ENCODE peak calls at places on chromosomes 5 and 9, in four cellular contexts. X, Z, A and T are unnamed samples.

GRCh38 chr5:73126957-73127356 is 6.6 kb downstream of the TMEM171 start:
- DNase-seq in A (no peak), X (no peak), Z (no peak), T (no peak)

GRCh38 chr5:38207343-38207742 is 51.0 kb upstream of the EGFLAM start:
- DNase-seq in A (no peak), X (no peak), Z (peak; percentile 0), T (no peak)

GRCh38 chr5:139808481-139809330 is 13.1 kb downstream of the PSD2 start:
- DNase-seq in Z (peak; percentile 24), A (peak; percentile 86), X (peak; percentile 49), T (peak; percentile 70)

GRCh38 chr5:2030131-2030530 is 147.4 kb upstream of the IRX4 start:
- DNase-seq in X (no peak), Z (no peak), A (no peak), T (no peak)

GRCh38 chr5:74384851-74385250 is 255.7 kb downstream of the ENC1 start:
- DNase-seq in X (no peak), A (no peak), Z (no peak), T (no peak)

GRCh38 chr5:93099902-93100347 is 481.1 kb downstream of the NR2F1-AS1 start:
- DNase-seq in A (no peak), X (no peak), Z (no peak), T (no peak)

GRCh38 chr5:95761771-95762680 is 30.9 kb downstream of the RHOBTB3 start:
- DNase-seq in X (peak; percentile 48), Z (peak; percentile 94), A (no peak), T (no peak)

GRCh38 chr5:83044941-83045340 is 32.3 kb downstream of the TMEM167A start:
- DNase-seq in X (peak; percentile 11), Z (no peak), A (no peak), T (no peak)

GRCh38 chr5:36414869-36415282 is 113.2 kb upstream of the RANBP3L start:
- DNase-seq in X (peak; percentile 73), Z (peak; percentile 54), A (peak; percentile 12), T (no peak)

GRCh38 chr9:112239284-112239683 is 64.2 kb upstream of the SUSD1 start:
- DNase-seq in A (no peak), X (no peak), Z (no peak), T (no peak)

GRCh38 chr9:83537331-83538171 is 650 bp downstream of the FRMD3 start:
- DNase-seq in A (peak; percentile 45), X (peak; percentile 4), Z (no peak), T (no peak)

GRCh38 chr5:157602505-157602904 is 26.9 kb upstream of the ADAM19 start:
- DNase-seq in A (no peak), Z (peak; percentile 65), X (peak; percentile 12), T (no peak)

GRCh38 chr5:78506296-78507049 is 142.1 kb downstream of the LHFPL2 start:
- DNase-seq in A (no peak), Z (peak; percentile 39), X (peak; percentile 53), T (no peak)

DNA sequence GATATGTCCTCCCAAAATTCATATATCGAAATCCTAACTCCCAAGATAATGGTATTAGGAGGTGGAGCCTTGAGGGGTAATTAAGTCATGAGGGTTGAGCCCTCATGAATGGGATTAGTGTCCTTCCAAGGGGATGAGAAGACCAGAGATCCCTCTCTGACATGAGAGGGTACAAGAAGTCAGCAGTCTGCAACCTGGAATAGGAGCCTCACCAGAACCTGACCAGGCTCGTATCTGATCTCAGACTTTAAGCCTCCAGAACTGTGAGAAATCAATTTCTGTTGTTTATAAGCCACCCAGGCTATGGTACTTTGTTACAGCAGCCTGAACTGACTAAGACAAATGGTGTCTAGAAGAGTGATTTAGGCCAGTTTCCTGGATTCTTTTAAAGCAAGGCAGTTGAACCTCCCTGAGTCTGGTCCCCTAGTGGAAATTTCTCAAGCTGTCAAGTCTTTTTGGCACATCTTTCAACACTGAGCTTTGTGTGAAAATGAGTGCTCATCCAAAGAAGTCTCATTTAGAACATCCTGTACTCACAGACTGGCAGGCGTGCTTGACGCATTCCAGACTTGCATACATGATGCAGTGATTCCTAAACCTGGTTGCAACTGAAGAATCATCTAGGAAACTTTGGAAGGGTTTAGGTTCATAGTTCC is 254.8 kb upstream of the PPP1R2B start:
- DNase-seq in A (no peak), Z (no peak), X (peak; percentile 3), T (no peak)
- TF ChIP-seq CTCF in A (no peak), Z (no peak), X (no peak), T (no peak)

GRCh38 chr5:67165524-67166459 is 30.8 kb downstream of the CD180 start:
- DNase-seq in X (peak; percentile 82), Z (peak; percentile 61), A (peak; percentile 83), T (peak; percentile 87)
- TF ChIP-seq CTCF in X (peak; percentile 76), Z (peak; percentile 65), A (peak; percentile 72), T (peak; percentile 57)

GRCh38 chr5:156475831-156476551 is 149.0 kb downstream of the SGCD start:
- DNase-seq in Z (peak; percentile 98), A (peak; percentile 40), X (peak; percentile 91), T (no peak)
- TF ChIP-seq CTCF in Z (peak; percentile 44), A (no peak), X (peak; percentile 27), T (no peak)

DNA sequence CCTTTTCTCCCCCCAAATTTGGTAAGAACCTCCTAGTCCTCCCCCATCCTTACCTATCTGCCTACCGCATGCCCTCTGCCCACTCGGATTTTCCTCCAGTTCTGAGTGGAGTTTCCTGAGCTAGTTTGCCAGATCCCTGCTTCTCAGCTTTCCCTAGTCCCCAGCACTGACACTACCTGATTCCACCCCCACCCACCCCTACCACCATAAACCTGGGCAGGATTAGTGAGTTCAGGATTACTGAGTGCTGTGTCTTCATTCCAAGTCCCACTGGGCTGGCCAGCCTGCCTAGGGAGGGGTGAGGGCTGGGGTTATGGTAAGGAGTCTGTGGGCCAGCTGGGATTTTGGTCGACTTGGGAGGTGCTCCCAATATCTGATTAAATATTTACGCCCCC is 3.9 kb downstream of the PITX1 start:
- DNase-seq in A (no peak), X (no peak), Z (no peak), T (no peak)
- TF ChIP-seq CTCF in A (no peak), X (no peak), Z (no peak), T (no peak)